ENCODE peak calls at places on chromosomes 16 and 17, in eight cellular contexts. One of them, this sample, is unnamed.

GRCh38 chr17:11643851-11644250 is 45.6 kb downstream of the DNAH9 start:
- DNase-seq in upper lobe of right lung: no peak
- DNase-seq in kidney: no peak
- DNase-seq in transverse colon: no peak
- DNase-seq in right lobe of liver: no peak
- DNase-seq in heart left ventricle: no peak
- DNase-seq in left lung: no peak
- DNase-seq in dorsolateral prefrontal cortex: no peak
- DNase-seq in this sample: no peak

GRCh38 chr17:286571-286970 is 66.0 kb downstream of the RPH3AL start:
- DNase-seq in upper lobe of right lung: peak; percentile 30
- DNase-seq in kidney: peak; percentile 53
- DNase-seq in transverse colon: peak; percentile 2
- DNase-seq in right lobe of liver: peak; percentile 38
- DNase-seq in heart left ventricle: peak; percentile 35
- DNase-seq in left lung: peak; percentile 38
- DNase-seq in dorsolateral prefrontal cortex: no peak
- DNase-seq in this sample: peak; percentile 63

GRCh38 chr17:46890638-46891037 is 32.3 kb upstream of the GOSR2 start:
- DNase-seq in upper lobe of right lung: no peak
- DNase-seq in kidney: no peak
- DNase-seq in transverse colon: no peak
- DNase-seq in right lobe of liver: no peak
- DNase-seq in heart left ventricle: no peak
- DNase-seq in left lung: no peak
- DNase-seq in dorsolateral prefrontal cortex: no peak
- DNase-seq in this sample: no peak

GRCh38 chr17:17739388-17740066 is 58.3 kb downstream of the RAI1 start:
- DNase-seq in upper lobe of right lung: no peak
- DNase-seq in kidney: peak; percentile 82
- DNase-seq in transverse colon: peak; percentile 46
- DNase-seq in right lobe of liver: no peak
- DNase-seq in heart left ventricle: no peak
- DNase-seq in left lung: no peak
- DNase-seq in dorsolateral prefrontal cortex: peak; percentile 90
- DNase-seq in this sample: no peak

GRCh38 chr16:79170565-79171242 is 429.8 kb downstream of the MAF start:
- DNase-seq in upper lobe of right lung: no peak
- DNase-seq in kidney: no peak
- DNase-seq in transverse colon: no peak
- DNase-seq in right lobe of liver: no peak
- DNase-seq in heart left ventricle: no peak
- DNase-seq in left lung: no peak
- DNase-seq in dorsolateral prefrontal cortex: no peak
- DNase-seq in this sample: no peak

GRCh38 chr17:36657390-36657762 is 56.0 kb downstream of the MRM1 start:
- DNase-seq in upper lobe of right lung: no peak
- DNase-seq in kidney: no peak
- DNase-seq in transverse colon: no peak
- DNase-seq in right lobe of liver: no peak
- DNase-seq in heart left ventricle: no peak
- DNase-seq in left lung: no peak
- DNase-seq in dorsolateral prefrontal cortex: no peak
- DNase-seq in this sample: no peak

GRCh38 chr16:85613609-85614337 is 651 bp downstream of the GSE1 start:
- DNase-seq in upper lobe of right lung: peak; percentile 83
- DNase-seq in kidney: peak; percentile 92
- DNase-seq in transverse colon: peak; percentile 66
- DNase-seq in right lobe of liver: peak; percentile 70
- DNase-seq in heart left ventricle: peak; percentile 82
- DNase-seq in left lung: peak; percentile 89
- DNase-seq in dorsolateral prefrontal cortex: no peak
- DNase-seq in this sample: no peak

GRCh38 chr16:76946879-76947278 is 244.1 kb upstream of the MON1B start:
- DNase-seq in upper lobe of right lung: no peak
- DNase-seq in kidney: no peak
- DNase-seq in transverse colon: no peak
- DNase-seq in right lobe of liver: no peak
- DNase-seq in heart left ventricle: no peak
- DNase-seq in left lung: no peak
- DNase-seq in dorsolateral prefrontal cortex: peak; percentile 41
- DNase-seq in this sample: no peak

GRCh38 chr17:44859701-44860100 is 12.0 kb downstream of the HIGD1B start:
- DNase-seq in upper lobe of right lung: no peak
- DNase-seq in kidney: no peak
- DNase-seq in transverse colon: no peak
- DNase-seq in right lobe of liver: no peak
- DNase-seq in heart left ventricle: no peak
- DNase-seq in left lung: no peak
- DNase-seq in dorsolateral prefrontal cortex: no peak
- DNase-seq in this sample: peak; percentile 50

GRCh38 chr17:34363183-34363661 is at the start of gene CCL1:
- DNase-seq in upper lobe of right lung: no peak
- DNase-seq in kidney: no peak
- DNase-seq in transverse colon: no peak
- DNase-seq in right lobe of liver: no peak
- DNase-seq in heart left ventricle: no peak
- DNase-seq in left lung: no peak
- DNase-seq in dorsolateral prefrontal cortex: no peak
- DNase-seq in this sample: no peak

GRCh38 chr17:77375526-77375916 is 234.8 kb downstream of the SEC14L1 start:
- DNase-seq in upper lobe of right lung: no peak
- DNase-seq in kidney: no peak
- DNase-seq in transverse colon: no peak
- DNase-seq in right lobe of liver: no peak
- DNase-seq in heart left ventricle: no peak
- DNase-seq in left lung: no peak
- DNase-seq in dorsolateral prefrontal cortex: no peak
- DNase-seq in this sample: no peak

GRCh38 chr17:46198233-46198632 is 5.0 kb upstream of the KANSL1 start:
- DNase-seq in upper lobe of right lung: no peak
- DNase-seq in kidney: no peak
- DNase-seq in transverse colon: no peak
- DNase-seq in right lobe of liver: no peak
- DNase-seq in heart left ventricle: no peak
- DNase-seq in left lung: no peak
- DNase-seq in dorsolateral prefrontal cortex: no peak
- DNase-seq in this sample: no peak

GRCh38 chr17:16872836-16873653 is 98.9 kb downstream of the TNFRSF13B start:
- DNase-seq in upper lobe of right lung: peak; percentile 75
- DNase-seq in kidney: no peak
- DNase-seq in transverse colon: peak; percentile 50
- DNase-seq in right lobe of liver: peak; percentile 81
- DNase-seq in heart left ventricle: no peak
- DNase-seq in left lung: no peak
- DNase-seq in dorsolateral prefrontal cortex: peak; percentile 44
- DNase-seq in this sample: no peak

GRCh38 chr17:64380985-64381384 is 9.7 kb downstream of the PECAM1 start:
- DNase-seq in upper lobe of right lung: no peak
- DNase-seq in kidney: no peak
- DNase-seq in transverse colon: no peak
- DNase-seq in right lobe of liver: no peak
- DNase-seq in heart left ventricle: no peak
- DNase-seq in left lung: no peak
- DNase-seq in dorsolateral prefrontal cortex: no peak
- DNase-seq in this sample: no peak

GRCh38 chr17:35742896-35743477 is 10.1 kb downstream of the GAS2L2 start:
- DNase-seq in upper lobe of right lung: peak; percentile 45
- DNase-seq in kidney: peak; percentile 59
- DNase-seq in transverse colon: no peak
- DNase-seq in right lobe of liver: no peak
- DNase-seq in heart left ventricle: no peak
- DNase-seq in left lung: peak; percentile 55
- DNase-seq in dorsolateral prefrontal cortex: no peak
- DNase-seq in this sample: no peak

GRCh38 chr17:81533713-81534141 is 5.5 kb downstream of the FSCN2 start:
- DNase-seq in upper lobe of right lung: no peak
- DNase-seq in kidney: no peak
- DNase-seq in transverse colon: no peak
- DNase-seq in right lobe of liver: no peak
- DNase-seq in heart left ventricle: no peak
- DNase-seq in left lung: peak; percentile 53
- DNase-seq in dorsolateral prefrontal cortex: no peak
- DNase-seq in this sample: no peak

GRCh38 chr17:5014357-5014756 is 16.6 kb downstream of the KIF1C start:
- DNase-seq in upper lobe of right lung: no peak
- DNase-seq in kidney: no peak
- DNase-seq in transverse colon: no peak
- DNase-seq in right lobe of liver: no peak
- DNase-seq in heart left ventricle: no peak
- DNase-seq in left lung: no peak
- DNase-seq in dorsolateral prefrontal cortex: no peak
- DNase-seq in this sample: no peak

GRCh38 chr17:45703348-45703747 is 80.8 kb upstream of the CRHR1 start:
- DNase-seq in upper lobe of right lung: no peak
- DNase-seq in kidney: no peak
- DNase-seq in transverse colon: no peak
- DNase-seq in right lobe of liver: no peak
- DNase-seq in heart left ventricle: no peak
- DNase-seq in left lung: no peak
- DNase-seq in dorsolateral prefrontal cortex: no peak
- DNase-seq in this sample: no peak

GRCh38 chr17:73838815-73839214 is 194.6 kb upstream of the SDK2 start:
- DNase-seq in upper lobe of right lung: no peak
- DNase-seq in kidney: no peak
- DNase-seq in transverse colon: no peak
- DNase-seq in right lobe of liver: no peak
- DNase-seq in heart left ventricle: no peak
- DNase-seq in left lung: no peak
- DNase-seq in dorsolateral prefrontal cortex: no peak
- DNase-seq in this sample: no peak

GRCh38 chr17:4317648-4318047 is 48.8 kb downstream of the UBE2G1 start:
- DNase-seq in upper lobe of right lung: no peak
- DNase-seq in kidney: no peak
- DNase-seq in transverse colon: no peak
- DNase-seq in right lobe of liver: no peak
- DNase-seq in heart left ventricle: no peak
- DNase-seq in left lung: no peak
- DNase-seq in dorsolateral prefrontal cortex: no peak
- DNase-seq in this sample: no peak

DNA sequence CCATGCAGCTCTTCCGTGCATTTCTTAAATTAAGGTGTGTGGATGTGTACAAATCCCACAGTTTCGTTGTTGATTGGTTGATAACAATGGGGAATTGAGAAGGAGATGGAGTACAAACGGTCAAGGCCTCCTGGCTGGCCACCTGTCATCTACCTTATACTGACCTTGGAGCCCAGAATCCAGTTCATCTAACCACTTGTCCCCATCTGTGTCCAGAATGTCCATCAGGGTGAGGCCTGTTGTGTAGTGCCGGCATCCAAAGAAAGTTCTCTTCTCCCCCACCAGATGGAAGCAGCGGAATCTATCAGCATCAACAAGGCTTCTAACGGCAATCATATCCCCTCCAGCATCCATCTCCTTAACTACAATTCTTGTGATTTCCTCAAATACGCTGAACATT is 1.5 kb downstream of the GSDMB start:
- DNase-seq in upper lobe of right lung: peak; percentile 6
- DNase-seq in kidney: no peak
- DNase-seq in transverse colon: no peak
- DNase-seq in right lobe of liver: no peak
- DNase-seq in heart left ventricle: no peak
- DNase-seq in left lung: no peak
- DNase-seq in dorsolateral prefrontal cortex: no peak
- DNase-seq in this sample: no peak
- TF ChIP-seq CTCF in upper lobe of right lung: no peak
- TF ChIP-seq CTCF in kidney: no peak
- TF ChIP-seq CTCF in transverse colon: no peak
- TF ChIP-seq CTCF in right lobe of liver: no peak
- TF ChIP-seq CTCF in heart left ventricle: no peak
- TF ChIP-seq CTCF in left lung: no peak
- TF ChIP-seq CTCF in dorsolateral prefrontal cortex: no peak
- TF ChIP-seq CTCF in this sample: peak; percentile 27

DNA sequence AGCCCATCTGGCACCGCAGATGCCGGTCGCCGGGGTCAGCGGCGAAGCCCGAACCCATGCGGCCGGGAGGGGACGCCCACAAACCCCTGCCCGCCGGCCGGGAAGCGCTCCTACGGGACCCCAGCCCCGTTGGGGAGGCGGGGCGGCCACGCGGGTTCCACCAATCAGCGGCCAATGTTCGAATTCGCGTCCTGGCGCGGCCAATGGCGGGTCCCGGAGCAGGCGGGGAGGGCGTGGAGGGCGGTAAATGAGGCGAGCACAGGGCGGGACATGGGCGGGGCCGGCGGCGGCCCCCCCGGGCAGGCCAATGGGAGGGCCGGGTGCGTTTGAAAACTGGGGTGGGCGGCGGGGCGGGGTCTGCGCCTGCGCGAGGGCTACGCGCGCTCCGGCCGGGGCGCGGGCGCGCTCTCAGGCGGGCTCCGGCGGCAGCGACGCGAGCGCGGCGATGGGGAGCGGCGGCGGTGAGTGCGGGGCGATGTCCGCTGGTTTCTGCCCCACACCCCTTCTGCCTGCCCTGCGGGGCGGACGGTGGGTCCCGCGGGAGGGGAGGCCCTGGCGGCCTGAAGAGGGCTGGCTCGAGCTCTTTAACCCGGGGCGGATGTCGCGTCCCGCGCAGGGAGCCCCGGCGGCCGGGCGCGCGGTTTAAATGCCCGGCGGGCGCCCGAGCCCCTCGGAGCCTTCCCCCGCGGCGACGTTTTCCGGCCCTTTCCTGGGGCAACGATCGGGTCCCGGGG is at the start of gene CCNF:
- DNase-seq in upper lobe of right lung: peak; percentile 99
- DNase-seq in kidney: peak; percentile 99
- DNase-seq in transverse colon: peak; percentile 98
- DNase-seq in right lobe of liver: peak; percentile 99
- DNase-seq in heart left ventricle: peak; percentile 99
- DNase-seq in left lung: peak; percentile 98
- DNase-seq in dorsolateral prefrontal cortex: peak; percentile 99
- DNase-seq in this sample: peak; percentile 97
- TF ChIP-seq CTCF in upper lobe of right lung: no peak
- TF ChIP-seq CTCF in kidney: no peak
- TF ChIP-seq CTCF in transverse colon: no peak
- TF ChIP-seq CTCF in right lobe of liver: no peak
- TF ChIP-seq CTCF in heart left ventricle: peak; percentile 21
- TF ChIP-seq CTCF in left lung: no peak
- TF ChIP-seq CTCF in dorsolateral prefrontal cortex: peak; percentile 34
- TF ChIP-seq CTCF in this sample: no peak

GRCh38 chr16:27268376-27269299 is at the start of gene NSMCE1:
- DNase-seq in upper lobe of right lung: peak; percentile 99
- DNase-seq in kidney: peak; percentile 99
- DNase-seq in transverse colon: peak; percentile 99
- DNase-seq in right lobe of liver: peak; percentile 99
- DNase-seq in heart left ventricle: peak; percentile 99
- DNase-seq in left lung: peak; percentile 97
- DNase-seq in dorsolateral prefrontal cortex: peak; percentile 98
- DNase-seq in this sample: peak; percentile 96
- TF ChIP-seq CTCF in upper lobe of right lung: peak; percentile 21
- TF ChIP-seq CTCF in kidney: no peak
- TF ChIP-seq CTCF in transverse colon: no peak
- TF ChIP-seq CTCF in right lobe of liver: peak; percentile 13
- TF ChIP-seq CTCF in heart left ventricle: peak; percentile 37
- TF ChIP-seq CTCF in left lung: no peak
- TF ChIP-seq CTCF in dorsolateral prefrontal cortex: peak; percentile 49
- TF ChIP-seq CTCF in this sample: peak; percentile 30

DNA sequence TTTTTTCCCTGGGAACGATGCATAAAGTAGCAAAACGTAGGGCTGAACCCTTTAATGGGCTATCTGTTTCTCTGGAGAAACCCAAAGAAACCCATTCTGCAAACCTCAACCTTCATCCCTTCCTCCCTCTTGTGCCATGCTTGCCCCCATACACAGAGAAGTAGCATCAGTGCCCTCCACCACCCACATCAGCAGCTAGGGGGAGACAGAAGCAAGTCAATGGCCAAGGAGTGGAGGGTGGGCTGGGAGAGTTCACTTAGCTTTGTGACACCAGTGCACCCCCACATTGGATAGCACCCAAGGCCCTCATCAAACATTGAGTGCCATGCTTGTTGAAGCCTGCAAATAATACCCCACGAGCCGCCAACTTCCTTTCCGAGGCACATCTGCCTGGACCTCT is 282.4 kb downstream of the ABCC12 start:
- DNase-seq in upper lobe of right lung: no peak
- DNase-seq in kidney: no peak
- DNase-seq in transverse colon: no peak
- DNase-seq in right lobe of liver: no peak
- DNase-seq in heart left ventricle: no peak
- DNase-seq in left lung: no peak
- DNase-seq in dorsolateral prefrontal cortex: no peak
- DNase-seq in this sample: no peak
- TF ChIP-seq CTCF in upper lobe of right lung: no peak
- TF ChIP-seq CTCF in kidney: no peak
- TF ChIP-seq CTCF in transverse colon: no peak
- TF ChIP-seq CTCF in right lobe of liver: no peak
- TF ChIP-seq CTCF in heart left ventricle: no peak
- TF ChIP-seq CTCF in left lung: no peak
- TF ChIP-seq CTCF in dorsolateral prefrontal cortex: no peak
- TF ChIP-seq CTCF in this sample: peak; percentile 47